ENCODE peak calls at places on chromosome 10, in seven cellular contexts. One of them, this sample, is unnamed.

GRCh38 chr10:807163-807957 is 117.9 kb upstream of the DIP2C start:
- DNase-seq in stimulated activated CD8-positive, alpha-beta memory T cell treated with anti-CD3 and anti-CD28 coated beads, Interleukin-4, amount 100 ng/mL, for 1 hour: no peak
- DNase-seq in chondrocyte: no peak
- DNase-seq in mucosa of descending colon: no peak
- DNase-seq in mesothelial cell of epicardium: no peak
- DNase-seq in retinal pigment epithelial cell: no peak
- DNase-seq in AG04450: no peak
- DNase-seq in this sample: no peak

GRCh38 chr10:47362199-47362598 is 14.0 kb downstream of the RBP3 start:
- DNase-seq in stimulated activated CD8-positive, alpha-beta memory T cell treated with anti-CD3 and anti-CD28 coated beads, Interleukin-4, amount 100 ng/mL, for 1 hour: no peak
- DNase-seq in chondrocyte: peak
- DNase-seq in mucosa of descending colon: no peak
- DNase-seq in mesothelial cell of epicardium: no peak
- DNase-seq in retinal pigment epithelial cell: no peak
- DNase-seq in AG04450: no peak
- DNase-seq in this sample: peak

GRCh38 chr10:17624996-17625395 is 7.8 kb upstream of the HACD1 start:
- DNase-seq in stimulated activated CD8-positive, alpha-beta memory T cell treated with anti-CD3 and anti-CD28 coated beads, Interleukin-4, amount 100 ng/mL, for 1 hour: no peak
- DNase-seq in chondrocyte: no peak
- DNase-seq in mucosa of descending colon: no peak
- DNase-seq in mesothelial cell of epicardium: no peak
- DNase-seq in retinal pigment epithelial cell: no peak
- DNase-seq in AG04450: no peak
- DNase-seq in this sample: no peak

GRCh38 chr10:48282829-48283228 is 8.3 kb upstream of the FRMPD2 start:
- DNase-seq in stimulated activated CD8-positive, alpha-beta memory T cell treated with anti-CD3 and anti-CD28 coated beads, Interleukin-4, amount 100 ng/mL, for 1 hour: no peak
- DNase-seq in chondrocyte: no peak
- DNase-seq in mucosa of descending colon: no peak
- DNase-seq in mesothelial cell of epicardium: no peak
- DNase-seq in retinal pigment epithelial cell: no peak
- DNase-seq in AG04450: no peak
- DNase-seq in this sample: no peak

GRCh38 chr10:125123363-125124113 is 36.8 kb downstream of the CTBP2 start:
- DNase-seq in stimulated activated CD8-positive, alpha-beta memory T cell treated with anti-CD3 and anti-CD28 coated beads, Interleukin-4, amount 100 ng/mL, for 1 hour: no peak
- DNase-seq in chondrocyte: peak
- DNase-seq in mucosa of descending colon: peak
- DNase-seq in mesothelial cell of epicardium: no peak
- DNase-seq in retinal pigment epithelial cell: peak
- DNase-seq in AG04450: no peak
- DNase-seq in this sample: peak

GRCh38 chr10:72243822-72244437 is 27.9 kb upstream of the ASCC1 start:
- DNase-seq in stimulated activated CD8-positive, alpha-beta memory T cell treated with anti-CD3 and anti-CD28 coated beads, Interleukin-4, amount 100 ng/mL, for 1 hour: no peak
- DNase-seq in chondrocyte: peak
- DNase-seq in mucosa of descending colon: peak
- DNase-seq in mesothelial cell of epicardium: no peak
- DNase-seq in retinal pigment epithelial cell: no peak
- DNase-seq in AG04450: peak
- DNase-seq in this sample: no peak

GRCh38 chr10:98096316-98096715 is 38.1 kb upstream of the R3HCC1L start:
- DNase-seq in stimulated activated CD8-positive, alpha-beta memory T cell treated with anti-CD3 and anti-CD28 coated beads, Interleukin-4, amount 100 ng/mL, for 1 hour: no peak
- DNase-seq in chondrocyte: no peak
- DNase-seq in mucosa of descending colon: no peak
- DNase-seq in mesothelial cell of epicardium: no peak
- DNase-seq in retinal pigment epithelial cell: no peak
- DNase-seq in AG04450: no peak
- DNase-seq in this sample: no peak

GRCh38 chr10:49739426-49739825 is 22.7 kb downstream of the OGDHL start:
- DNase-seq in stimulated activated CD8-positive, alpha-beta memory T cell treated with anti-CD3 and anti-CD28 coated beads, Interleukin-4, amount 100 ng/mL, for 1 hour: no peak
- DNase-seq in chondrocyte: no peak
- DNase-seq in mucosa of descending colon: no peak
- DNase-seq in mesothelial cell of epicardium: no peak
- DNase-seq in retinal pigment epithelial cell: no peak
- DNase-seq in AG04450: no peak
- DNase-seq in this sample: no peak

GRCh38 chr10:114519306-114519669 is 115.0 kb upstream of the AFAP1L2 start:
- DNase-seq in stimulated activated CD8-positive, alpha-beta memory T cell treated with anti-CD3 and anti-CD28 coated beads, Interleukin-4, amount 100 ng/mL, for 1 hour: no peak
- DNase-seq in chondrocyte: no peak
- DNase-seq in mucosa of descending colon: peak
- DNase-seq in mesothelial cell of epicardium: no peak
- DNase-seq in retinal pigment epithelial cell: peak
- DNase-seq in AG04450: no peak
- DNase-seq in this sample: peak

GRCh38 chr10:96491303-96491702 is 22.4 kb downstream of the TLL2 start:
- DNase-seq in stimulated activated CD8-positive, alpha-beta memory T cell treated with anti-CD3 and anti-CD28 coated beads, Interleukin-4, amount 100 ng/mL, for 1 hour: no peak
- DNase-seq in chondrocyte: no peak
- DNase-seq in mucosa of descending colon: peak
- DNase-seq in mesothelial cell of epicardium: no peak
- DNase-seq in retinal pigment epithelial cell: no peak
- DNase-seq in AG04450: no peak
- DNase-seq in this sample: no peak

GRCh38 chr10:22700489-22700888 is 13.9 kb downstream of the PIP4K2A start:
- DNase-seq in stimulated activated CD8-positive, alpha-beta memory T cell treated with anti-CD3 and anti-CD28 coated beads, Interleukin-4, amount 100 ng/mL, for 1 hour: no peak
- DNase-seq in chondrocyte: no peak
- DNase-seq in mucosa of descending colon: no peak
- DNase-seq in mesothelial cell of epicardium: no peak
- DNase-seq in retinal pigment epithelial cell: no peak
- DNase-seq in AG04450: no peak
- DNase-seq in this sample: no peak

GRCh38 chr10:110629680-110630191 is 14.4 kb upstream of the RBM20 start:
- DNase-seq in stimulated activated CD8-positive, alpha-beta memory T cell treated with anti-CD3 and anti-CD28 coated beads, Interleukin-4, amount 100 ng/mL, for 1 hour: no peak
- DNase-seq in chondrocyte: no peak
- DNase-seq in mucosa of descending colon: peak
- DNase-seq in mesothelial cell of epicardium: no peak
- DNase-seq in retinal pigment epithelial cell: peak
- DNase-seq in AG04450: peak
- DNase-seq in this sample: no peak

GRCh38 chr10:88389456-88389855 is 193.7 kb downstream of the RNLS start:
- DNase-seq in stimulated activated CD8-positive, alpha-beta memory T cell treated with anti-CD3 and anti-CD28 coated beads, Interleukin-4, amount 100 ng/mL, for 1 hour: no peak
- DNase-seq in chondrocyte: no peak
- DNase-seq in mucosa of descending colon: peak
- DNase-seq in mesothelial cell of epicardium: no peak
- DNase-seq in retinal pigment epithelial cell: no peak
- DNase-seq in AG04450: peak
- DNase-seq in this sample: no peak

GRCh38 chr10:24858244-24858907 is 94.0 kb downstream of the PRTFDC1 start:
- DNase-seq in stimulated activated CD8-positive, alpha-beta memory T cell treated with anti-CD3 and anti-CD28 coated beads, Interleukin-4, amount 100 ng/mL, for 1 hour: no peak
- DNase-seq in chondrocyte: no peak
- DNase-seq in mucosa of descending colon: no peak
- DNase-seq in mesothelial cell of epicardium: no peak
- DNase-seq in retinal pigment epithelial cell: no peak
- DNase-seq in AG04450: no peak
- DNase-seq in this sample: no peak

This sample was measured in breast epithelium.